ENCODE peak calls at places on chromosomes 7 and 10, in six cellular contexts. P, W, F, R, E and K are unnamed samples. For H3K4me1, the result is how much of the 10 kb centered on the place peaks cover.

GRCh38 chr10:130028465-130028819 is 64.4 kb upstream of the EBF3 start:
- DNase-seq in P (no peak), W (no peak), E (no peak), F (no peak), R (no peak), K (no peak)

GRCh38 chr7:157432541-157432956 is 95.7 kb downstream of the DNAJB6 start:
- DNase-seq in R (no peak), W (peak), F (no peak), P (peak), E (peak), K (peak)

GRCh38 chr7:86733783-86734182 is 90.1 kb downstream of the GRM3 start:
- DNase-seq in W (no peak), E (no peak), R (no peak), P (no peak), F (no peak), K (no peak)

GRCh38 chr7:90973146-90973545 is 291.1 kb upstream of the FZD1 start:
- DNase-seq in W (no peak), E (no peak), F (no peak), P (peak), R (no peak), K (no peak)

GRCh38 chr10:133325392-133325760 is 11.3 kb downstream of the CALY start:
- DNase-seq in P (no peak), E (no peak), F (no peak), W (no peak), R (no peak), K (no peak)

GRCh38 chr10:131323880-131324279 is 12.4 kb upstream of the TCERG1L start:
- DNase-seq in P (no peak), F (no peak), R (no peak), W (no peak), E (no peak), K (no peak)

GRCh38 chr10:43225004-43225786 is 41.7 kb downstream of the RASGEF1A start:
- DNase-seq in R (no peak), P (no peak), W (no peak), F (no peak), E (no peak), K (no peak)

GRCh38 chr7:46522354-46522906 is 601.4 kb upstream of the IGFBP3 start:
- DNase-seq in E (no peak), P (no peak), W (no peak), R (no peak), F (no peak), K (no peak)

GRCh38 chr7:120304674-120305073 is 31.7 kb downstream of the KCND2 start:
- DNase-seq in R (no peak), W (no peak), P (no peak), F (no peak), E (no peak), K (no peak)

GRCh38 chr7:43905209-43905946 is 1.0 kb downstream of the URGCP start:
- DNase-seq in E (no peak), R (peak), F (peak), P (peak), W (peak), K (peak)

GRCh38 chr7:8263048-8263447 is 1.1 kb upstream of the ICA1 start:
- DNase-seq in E (no peak), W (no peak), R (no peak), P (no peak), F (no peak), K (no peak)

GRCh38 chr10:109647627-109648026 is 275.7 kb downstream of the XPNPEP1 start:
- DNase-seq in E (no peak), R (no peak), F (no peak), P (no peak), W (no peak), K (no peak)

GRCh38 chr7:108660465-108660864 is 90.8 kb downstream of the DNAJB9 start:
- DNase-seq in P (peak), E (no peak), R (no peak), W (peak), F (no peak), K (no peak)

GRCh38 chr10:48807786-48808185 is 123.1 kb downstream of the WDFY4 start:
- DNase-seq in F (no peak), P (no peak), W (no peak), R (no peak), E (no peak), K (peak)
- H3K4me1 ChIP-seq in F (under half), P (under half), W (under half), R (under half), E (under half), K (under half)

DNA sequence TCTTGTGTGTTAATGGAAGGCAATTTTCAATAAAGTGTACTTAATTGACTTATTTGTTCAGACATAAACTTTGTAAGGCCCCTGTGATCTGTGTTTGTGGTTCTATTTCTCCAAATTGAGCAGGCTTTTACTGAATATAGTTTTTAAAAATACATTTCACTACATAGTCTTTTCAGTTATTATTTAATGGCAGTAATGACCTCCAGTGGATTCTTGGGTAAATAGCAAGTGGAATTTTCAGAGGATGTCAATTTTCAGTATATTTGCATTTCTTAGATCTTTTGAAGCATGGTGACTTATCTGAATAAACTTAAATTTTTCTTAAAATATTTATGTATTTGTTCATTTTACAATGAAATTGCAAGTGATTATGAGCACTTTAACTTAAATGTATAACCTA is 203.1 kb upstream of the PCLO start:
- DNase-seq in R (no peak), W (no peak), F (no peak), E (no peak), P (peak), K (no peak)
- TF ChIP-seq CTCF in R (no peak), W (peak), F (no peak), E (no peak), P (no peak), K (peak)

GRCh38 chr10:124733566-124734245 is 10.5 kb downstream of the FAM53B start:
- DNase-seq in E (no peak), W (no peak), F (no peak), P (no peak), R (no peak), K (no peak)
- H3K4me1 ChIP-seq in E (half or more), W (under half), F (under half), P (under half), R (under half), K (under half)

DNA sequence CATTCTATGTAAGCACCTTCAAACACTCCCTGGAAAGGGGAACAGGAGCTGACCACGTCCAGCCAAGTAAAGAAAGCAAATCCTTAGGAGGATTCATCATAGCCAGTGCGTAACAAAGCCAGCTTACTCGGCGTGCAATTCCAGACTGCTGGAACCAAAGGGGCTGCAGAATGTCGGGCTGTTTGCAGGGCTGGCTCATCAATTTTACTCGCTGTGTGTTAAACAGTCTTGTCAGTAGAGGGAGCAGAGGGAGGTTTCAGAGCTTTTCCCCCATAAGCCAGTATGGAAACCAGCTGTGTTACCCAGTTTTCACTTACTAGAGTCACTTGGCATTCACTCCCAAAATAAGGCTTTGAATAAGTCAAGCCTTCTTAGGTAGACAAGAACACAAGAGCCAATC is 127.1 kb downstream of the KMT2E start:
- DNase-seq in W (peak), P (peak), E (no peak), R (no peak), F (no peak), K (no peak)
- TF ChIP-seq CTCF in W (peak), P (peak), E (no peak), R (no peak), F (no peak), K (peak)